ENCODE peak calls at places on chromosomes 5 and 9, in five cellular contexts. K is CD4-positive, alpha-beta T cell; X is hypothalamus; P is SW 1271; E is substantia nigra. Z is an unnamed sample.

GRCh38 chr5:83101514-83101913 is 24.2 kb downstream of the XRCC4 start:
- DNase-seq in K (no peak), X (no peak), P (no peak), E (no peak), Z (no peak)

GRCh38 chr5:131530706-131531331 is 104.2 kb downstream of the RAPGEF6 start:
- DNase-seq in K (no peak), X (no peak), P (no peak), E (no peak), Z (no peak)

GRCh38 chr9:98411981-98412561 is 156.6 kb upstream of the TBC1D2 start:
- DNase-seq in K (no peak), X (no peak), P (no peak), E (no peak), Z (no peak)

GRCh38 chr9:93595461-93595860 is 19.1 kb downstream of the PHF2 start:
- DNase-seq in K (no peak), X (no peak), P (no peak), E (no peak), Z (no peak)

GRCh38 chr9:9337129-9337528 is 1275.7 kb downstream of the PTPRD start:
- DNase-seq in K (no peak), X (no peak), P (no peak), E (no peak), Z (no peak)

GRCh38 chr5:169248520-169248919 is 52.4 kb downstream of the SLIT3 start:
- DNase-seq in K (no peak), X (no peak), P (no peak), E (no peak), Z (no peak)

GRCh38 chr5:98839469-98840383 is 66.3 kb downstream of the RGMB start:
- DNase-seq in K (no peak), X (no peak), P (no peak), E (no peak), Z (peak; percentile 86)

GRCh38 chr5:159050408-159051091 is 49.2 kb downstream of the EBF1 start:
- DNase-seq in K (no peak), X (no peak), P (no peak), E (no peak), Z (peak; percentile 19)

GRCh38 chr5:157574456-157575095 is 999 bp downstream of the ADAM19 start:
- DNase-seq in K (no peak), X (no peak), P (no peak), E (no peak), Z (no peak)

GRCh38 chr5:171908638-171909037 is 97.8 kb downstream of the FBXW11 start:
- DNase-seq in K (no peak), X (no peak), P (no peak), E (no peak), Z (no peak)

GRCh38 chr5:149206524-149207141 is 65.0 kb upstream of the AFAP1L1 start:
- DNase-seq in K (no peak), X (no peak), P (no peak), E (no peak), Z (no peak)

GRCh38 chr5:14156611-14157493 is 13.7 kb downstream of the TRIO start:
- DNase-seq in K (no peak), X (no peak), P (peak; percentile 90), E (no peak), Z (no peak)

GRCh38 chr5:176836811-176837706 is 26.7 kb downstream of the UNC5A start:
- DNase-seq in K (no peak), X (no peak), P (no peak), E (no peak), Z (no peak)

GRCh38 chr5:122392224-122392623 is 80.2 kb downstream of the SNCAIP start:
- DNase-seq in K (no peak), X (no peak), P (no peak), E (no peak), Z (no peak)

GRCh38 chr9:134666801-134667200 is 25.2 kb downstream of the COL5A1 start:
- DNase-seq in K (no peak), X (no peak), P (no peak), E (no peak), Z (no peak)

GRCh38 chr9:101083451-101083850 is 54.9 kb downstream of the PLPPR1 start:
- DNase-seq in K (no peak), X (no peak), P (no peak), E (no peak), Z (no peak)

GRCh38 chr5:98428806-98429205 is 344.7 kb upstream of the RGMB start:
- DNase-seq in K (no peak), X (no peak), P (no peak), E (no peak), Z (no peak)

GRCh38 chr5:160960592-160960991 is 108.6 kb upstream of the ATP10B start:
- DNase-seq in K (no peak), X (no peak), P (no peak), E (no peak), Z (no peak)

GRCh38 chr5:58183078-58183885 is 276.6 kb downstream of the PLK2 start:
- DNase-seq in K (no peak), X (no peak), P (no peak), E (no peak), Z (no peak)

GRCh38 chr9:136829981-136830885 is 12.0 kb upstream of the AJM1 start:
- DNase-seq in K (no peak), X (no peak), P (no peak), E (no peak), Z (no peak)

GRCh38 chr5:14413331-14413750 is 168.3 kb upstream of the OTULINL start:
- DNase-seq in K (peak; percentile 56), X (no peak), P (no peak), E (no peak), Z (no peak)

GRCh38 chr5:118611332-118611945 is 376.9 kb downstream of the DTWD2 start:
- DNase-seq in K (no peak), X (no peak), P (no peak), E (no peak), Z (no peak)

GRCh38 chr5:139787257-139787567 is 8.4 kb upstream of the PSD2 start:
- DNase-seq in K (no peak), X (no peak), P (no peak), E (no peak), Z (no peak)

GRCh38 chr5:36638056-36638455 is 31.6 kb downstream of the SLC1A3 start:
- DNase-seq in K (no peak), X (no peak), P (no peak), E (no peak), Z (no peak)

GRCh38 chr9:121720311-121720991 is 69.0 kb downstream of the DAB2IP start:
- DNase-seq in K (no peak), X (no peak), P (no peak), E (no peak), Z (no peak)

GRCh38 chr5:132437604-132438275 is 52.8 kb downstream of the IRF1 start:
- DNase-seq in K (peak; percentile 58), X (no peak), P (no peak), E (peak; percentile 15), Z (no peak)